ENCODE peak calls at places on chromosome 12, in four cellular contexts. C is aorta, E is psoas muscle, W is adipocyte. B is an unnamed sample.

GRCh38 chr12:4910502-4911315 is 1.0 kb downstream of the KCNA1 start:
- DNase-seq in W (peak; percentile 11), C (no peak), E (no peak), B (no peak)

GRCh38 chr12:90253142-90253541 is 544.5 kb upstream of the ATP2B1 start:
- DNase-seq in W (no peak), E (no peak), C (no peak), B (no peak)

GRCh38 chr12:96157427-96157826 is 36.7 kb upstream of the ELK3 start:
- DNase-seq in W (no peak), E (no peak), C (no peak), B (no peak)

GRCh38 chr12:95789126-95790024 is 1.2 kb downstream of the NTN4 start:
- DNase-seq in E (peak; percentile 63), C (peak; percentile 52), W (peak; percentile 49), B (no peak)

GRCh38 chr12:47753021-47754001 is 5.4 kb downstream of the RAPGEF3 start:
- DNase-seq in C (peak; percentile 93), E (peak; percentile 96), W (no peak), B (peak; percentile 83)

GRCh38 chr12:74988156-74988555 is 221.5 kb downstream of the KCNC2 start:
- DNase-seq in E (no peak), C (no peak), W (no peak), B (no peak)

GRCh38 chr12:115569694-115570093 is 707.8 kb downstream of the MED13L start:
- DNase-seq in E (no peak), C (no peak), W (no peak), B (no peak)

GRCh38 chr12:5083955-5084849 is 40.5 kb downstream of the KCNA5 start:
- DNase-seq in C (no peak), W (peak; percentile 75), E (no peak), B (no peak)

GRCh38 chr12:111121840-111122239 is 201.5 kb upstream of the MYL2 start:
- DNase-seq in C (no peak), E (no peak), W (no peak), B (no peak)

GRCh38 chr12:115096673-115097349 is 412.8 kb upstream of the TBX3 start:
- DNase-seq in W (peak; percentile 6), C (no peak), E (no peak), B (no peak)

GRCh38 chr12:11321980-11322379 is 11.7 kb upstream of the PRB4 start:
- DNase-seq in W (peak; percentile 25), C (no peak), E (no peak), B (no peak)

GRCh38 chr12:90262261-90262660 is 553.6 kb upstream of the ATP2B1 start:
- DNase-seq in C (no peak), E (no peak), W (peak; percentile 19), B (no peak)

GRCh38 chr12:122064034-122064777 is 14.3 kb upstream of the MLXIP start:
- DNase-seq in W (peak; percentile 60), C (peak; percentile 87), E (peak; percentile 95), B (peak; percentile 95)

GRCh38 chr12:76945867-76946266 is 67.0 kb upstream of the CSRP2 start:
- DNase-seq in C (no peak), E (no peak), W (peak; percentile 29), B (no peak)

GRCh38 chr12:24111591-24111990 is 162.1 kb upstream of the SOX5 start:
- DNase-seq in W (no peak), E (no peak), C (no peak), B (no peak)

GRCh38 chr12:94326727-94327126 is 132.9 kb downstream of the CEP83 start:
- DNase-seq in W (peak; percentile 34), E (no peak), C (no peak), B (no peak)

GRCh38 chr12:123266679-123267277 is 4.9 kb downstream of the CDK2AP1 start:
- DNase-seq in C (no peak), W (no peak), E (no peak), B (no peak)

GRCh38 chr12:13780453-13780852 is 200.9 kb downstream of the GRIN2B start:
- DNase-seq in C (no peak), W (no peak), E (no peak), B (no peak)

GRCh38 chr12:2378835-2379330 is 326.1 kb downstream of the CACNA1C start:
- DNase-seq in W (no peak), C (no peak), E (no peak), B (no peak)

GRCh38 chr12:71840226-71840847 is 778 bp downstream of the TBC1D15 start:
- DNase-seq in E (no peak), C (no peak), W (peak; percentile 82), B (no peak)

GRCh38 chr12:72872488-72872887 is 600.3 kb downstream of the TRHDE start:
- DNase-seq in E (no peak), W (no peak), C (no peak), B (no peak)

GRCh38 chr12:114547636-114548035 is 136.3 kb downstream of the TBX3 start:
- DNase-seq in C (no peak), W (no peak), E (no peak), B (no peak)

GRCh38 chr12:111445311-111446043 is 39.8 kb downstream of the SH2B3 start:
- DNase-seq in E (no peak), W (no peak), C (no peak), B (peak; percentile 56)

GRCh38 chr12:67773896-67774295 is 125.4 kb downstream of the DYRK2 start:
- DNase-seq in E (no peak), W (no peak), C (no peak), B (no peak)

GRCh38 chr12:98883231-98883630 is 238.1 kb downstream of the APAF1 start:
- DNase-seq in E (no peak), W (no peak), C (no peak), B (no peak)

GRCh38 chr12:8493084-8493483 is 20.2 kb upstream of the CLEC4D start:
- DNase-seq in C (no peak), E (no peak), W (no peak), B (no peak)

GRCh38 chr12:122130150-122130549 is 43.9 kb downstream of the IL31 start:
- DNase-seq in C (no peak), W (no peak), E (no peak), B (no peak)

GRCh38 chr12:82955020-82955419 is 268.3 kb downstream of the TMTC2 start:
- DNase-seq in E (no peak), C (no peak), W (peak; percentile 49), B (no peak)

GRCh38 chr12:94435511-94435927 is 24.1 kb downstream of the CEP83 start:
- DNase-seq in C (no peak), E (no peak), W (no peak), B (no peak)

GRCh38 chr12:95809000-95809680 is 18.6 kb upstream of the NTN4 start:
- DNase-seq in C (no peak), W (no peak), E (no peak), B (no peak)

GRCh38 chr12:65779091-65779642 is 45.1 kb upstream of the HMGA2 start:
- DNase-seq in W (peak; percentile 4), C (no peak), E (no peak), B (no peak)

GRCh38 chr12:115072712-115073111 is 388.7 kb upstream of the TBX3 start:
- DNase-seq in E (no peak), C (no peak), W (no peak), B (no peak)

GRCh38 chr12:21987786-21988185 is 46.6 kb upstream of the ABCC9 start:
- DNase-seq in E (no peak), W (no peak), C (no peak), B (no peak)

DNA sequence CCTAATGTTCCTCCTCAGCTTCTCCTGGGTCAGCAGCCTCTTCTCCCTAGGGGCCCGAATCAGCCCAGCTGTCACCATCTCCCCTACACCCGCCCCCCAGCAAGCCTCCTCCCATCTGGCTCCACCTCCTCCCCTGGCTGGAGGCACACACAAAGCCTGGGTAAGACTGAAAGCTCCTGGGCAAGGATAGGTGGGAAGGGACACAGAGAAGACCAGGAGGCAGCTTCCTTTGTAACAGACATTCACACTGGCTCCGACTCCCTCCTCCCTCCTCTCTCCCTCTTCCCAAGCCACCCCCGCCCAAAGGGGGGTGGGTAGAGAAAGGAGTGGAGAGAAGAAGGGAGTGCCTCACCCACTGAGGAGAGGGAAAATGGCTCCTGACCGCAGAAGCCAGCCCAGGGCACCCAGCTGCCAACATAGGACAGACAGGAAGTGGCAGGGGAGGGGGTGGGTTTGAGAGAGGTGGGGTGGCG is 4.0 kb downstream of the CHD4 start:
- DNase-seq in C (peak; percentile 64), W (peak; percentile 35), E (peak; percentile 82), B (peak; percentile 69)
- H3K36me3 ChIP-seq in C (peaks cover 15% of the 10 kb centered on the region), W (peaks cover 44% of the 10 kb centered on the region), E (peaks cover 14% of the 10 kb centered on the region), B (peaks cover 45% of the 10 kb centered on the region)

GRCh38 chr12:102051431-102051965 is 10.3 kb downstream of the WASHC3 start:
- DNase-seq in W (no peak), C (no peak), E (no peak), B (no peak)

GRCh38 chr12:102053062-102053349 is 8.8 kb downstream of the WASHC3 start:
- DNase-seq in C (no peak), W (no peak), E (no peak), B (no peak)

GRCh38 chr12:102050660-102051430 is 10.9 kb downstream of the WASHC3 start:
- DNase-seq in W (no peak), E (no peak), C (no peak), B (no peak)

GRCh38 chr12:102054345-102054744 is 7.4 kb downstream of the WASHC3 start:
- DNase-seq in W (no peak), E (no peak), C (no peak), B (no peak)

GRCh38 chr12:102052192-102053061 is 9.4 kb downstream of the WASHC3 start:
- DNase-seq in E (no peak), C (no peak), W (no peak), B (no peak)
- H3K36me3 ChIP-seq in E (peaks cover 6% of the 10 kb centered on the region), C (peaks cover 3% of the 10 kb centered on the region), W (peaks cover 88% of the 10 kb centered on the region), B (peaks cover 27% of the 10 kb centered on the region)

GRCh38 chr12:32603071-32603470 is 76.0 kb upstream of the DNM1L start:
- DNase-seq in W (no peak), E (no peak), C (no peak), B (no peak)
- H3K36me3 ChIP-seq in W (peaks cover 84% of the 10 kb centered on the region), E (peaks cover 2% of the 10 kb centered on the region), C (no peaks in the 10 kb centered on the region), B (peaks cover 28% of the 10 kb centered on the region)

GRCh38 chr12:56716933-56717880 is 7.9 kb downstream of the NACA start:
- DNase-seq in W (no peak), C (no peak), E (no peak), B (no peak)
- H3K36me3 ChIP-seq in W (peaks cover 80% of the 10 kb centered on the region), C (peaks cover 15% of the 10 kb centered on the region), E (peaks cover 15% of the 10 kb centered on the region), B (peaks cover 49% of the 10 kb centered on the region)

GRCh38 chr12:124352257-124352656 is 57.4 kb downstream of the RFLNA start:
- DNase-seq in C (no peak), W (no peak), E (no peak), B (no peak)
- H3K36me3 ChIP-seq in C (no peaks in the 10 kb centered on the region), W (peaks cover 98% of the 10 kb centered on the region), E (peaks cover 8% of the 10 kb centered on the region), B (peaks cover 100% of the 10 kb centered on the region)

GRCh38 chr12:91441236-91441635 is 258.6 kb upstream of the DCN start:
- DNase-seq in E (no peak), W (no peak), C (no peak), B (no peak)
- H3K36me3 ChIP-seq in E (no peaks in the 10 kb centered on the region), W (no peaks in the 10 kb centered on the region), C (no peaks in the 10 kb centered on the region), B (no peaks in the 10 kb centered on the region)

GRCh38 chr12:53949631-53950440 is 4.9 kb upstream of the HOXC12 start:
- DNase-seq in C (no peak), E (peak; percentile 45), W (no peak), B (no peak)
- H3K36me3 ChIP-seq in C (no peaks in the 10 kb centered on the region), E (no peaks in the 10 kb centered on the region), W (no peaks in the 10 kb centered on the region), B (no peaks in the 10 kb centered on the region)